ENCODE peak calls at places on chromosomes 5 and 9, in eight cellular contexts. R is tibial nerve, K is uterus, E is glutamatergic neuron, I is bronchial epithelial cell, F is HCT116, P is progenitor cell of endocrine pancreas, M is AG10803. Q is an unnamed sample.

GRCh38 chr5:42951847-42952411 is 88.2 kb downstream of the ANXA2R start:
- DNase-seq in R (peak; percentile 12), K (peak; percentile 22), E (no peak), I (no peak), F (no peak), P (no peak), M (peak; percentile 44), Q (no peak)

GRCh38 chr9:95189230-95190098 is 128.0 kb downstream of the FANCC start:
- DNase-seq in R (peak; percentile 44), K (no peak), E (no peak), I (no peak), F (no peak), P (no peak), M (no peak), Q (no peak)

GRCh38 chr5:25544652-25545249 is 900.0 kb upstream of the CDH10 start:
- DNase-seq in R (peak; percentile 7), K (no peak), E (peak; percentile 43), I (peak; percentile 38), F (peak; percentile 0), P (peak; percentile 15), M (no peak), Q (no peak)

GRCh38 chr9:36450110-36450732 is 50.2 kb upstream of the RNF38 start:
- DNase-seq in R (peak; percentile 47), K (no peak), E (no peak), I (peak; percentile 42), F (peak; percentile 22), P (no peak), M (peak; percentile 57), Q (no peak)

GRCh38 chr5:122775713-122776084 is 819 bp downstream of the SNX2 start:
- DNase-seq in R (no peak), K (no peak), E (no peak), I (peak; percentile 18), F (no peak), P (no peak), M (peak; percentile 14), Q (no peak)

GRCh38 chr9:93308158-93308602 is 124.2 kb downstream of the WNK2 start:
- DNase-seq in R (no peak), K (peak; percentile 13), E (no peak), I (no peak), F (no peak), P (no peak), M (no peak), Q (no peak)

GRCh38 chr9:78548666-78549065 is 251.7 kb downstream of the PSAT1 start:
- DNase-seq in R (no peak), K (no peak), E (no peak), I (no peak), F (no peak), P (no peak), M (no peak), Q (no peak)

GRCh38 chr9:72538926-72539702 is 17.7 kb downstream of the TMC1 start:
- DNase-seq in R (no peak), K (no peak), E (no peak), I (peak; percentile 38), F (no peak), P (no peak), M (no peak), Q (peak; percentile 24)

GRCh38 chr5:142110046-142110531 is 1.5 kb downstream of the NDFIP1 start:
- DNase-seq in R (peak; percentile 38), K (no peak), E (no peak), I (no peak), F (no peak), P (no peak), M (peak; percentile 52), Q (peak; percentile 15)

GRCh38 chr5:90111354-90112070 is 298.0 kb downstream of the CETN3 start:
- DNase-seq in R (no peak), K (no peak), E (no peak), I (peak; percentile 67), F (no peak), P (no peak), M (peak; percentile 4), Q (no peak)

GRCh38 chr5:6686916-6687409 is 26.3 kb upstream of the TENT4A start:
- DNase-seq in R (peak; percentile 14), K (no peak), E (peak; percentile 57), I (peak; percentile 38), F (no peak), P (peak; percentile 42), M (peak; percentile 33), Q (peak; percentile 52)

GRCh38 chr5:180920710-180921109 is 21.8 kb downstream of the BTNL8 start:
- DNase-seq in R (no peak), K (no peak), E (no peak), I (peak; percentile 24), F (no peak), P (no peak), M (no peak), Q (no peak)

GRCh38 chr9:125755340-125755739 is 8.2 kb downstream of the PBX3 start:
- DNase-seq in R (no peak), K (no peak), E (no peak), I (no peak), F (no peak), P (no peak), M (peak; percentile 54), Q (no peak)

GRCh38 chr9:121395558-121395957 is 25.5 kb upstream of the STOM start:
- DNase-seq in R (no peak), K (no peak), E (no peak), I (peak; percentile 55), F (no peak), P (no peak), M (no peak), Q (no peak)

GRCh38 chr9:13175732-13176131 is 103.8 kb downstream of the MPDZ start:
- DNase-seq in R (no peak), K (no peak), E (no peak), I (no peak), F (no peak), P (no peak), M (no peak), Q (no peak)

GRCh38 chr9:94719878-94720277 is 6.6 kb upstream of the AOPEP start:
- DNase-seq in R (no peak), K (no peak), E (no peak), I (peak; percentile 85), F (no peak), P (no peak), M (no peak), Q (peak; percentile 77)

Q was measured in foreskin keratinocyte.